ENCODE peak calls at places on chromosomes 2 and 18, in six cellular contexts. X is K562; N is upper lobe of right lung; V is CD8-positive, alpha-beta T cell; P is left ventricle myocardium inferior; A is GM23338. H is an unnamed sample.

GRCh38 chr2:222878877-222879601 is 18.2 kb downstream of the ACSL3 start:
- DNase-seq in X (no peak), V (no peak), A (no peak), N (no peak), P (no peak), H (no peak)

GRCh38 chr18:68738572-68738971 is 23.7 kb upstream of the TMX3 start:
- DNase-seq in X (no peak), A (no peak), V (no peak), P (no peak), N (no peak), H (no peak)

GRCh38 chr2:163753721-163754120 is 17.9 kb upstream of the FIGN start:
- DNase-seq in A (no peak), N (no peak), X (no peak), P (no peak), V (no peak), H (no peak)

GRCh38 chr2:52510432-52510831 is 1257.2 kb upstream of the CHAC2 start:
- DNase-seq in P (no peak), A (no peak), V (no peak), N (no peak), X (no peak), H (no peak)

GRCh38 chr2:19685713-19686112 is 216.1 kb downstream of the TTC32 start:
- DNase-seq in V (no peak), A (no peak), X (no peak), N (no peak), P (no peak), H (no peak)

GRCh38 chr2:235333076-235333475 is 160.8 kb upstream of the AGAP1 start:
- DNase-seq in P (no peak), X (no peak), V (no peak), N (no peak), A (no peak), H (no peak)

GRCh38 chr2:55204536-55204935 is 27.6 kb downstream of the CLHC1 start:
- DNase-seq in N (no peak), X (no peak), A (no peak), V (no peak), P (no peak), H (no peak)

GRCh38 chr2:113891265-113891959 is 1.5 kb downstream of the ACTR3 start:
- DNase-seq in A (no peak), X (no peak), N (no peak), V (no peak), P (no peak), H (no peak)

GRCh38 chr18:21703241-21703820 is 1.2 kb downstream of the ABHD3 start:
- DNase-seq in N (no peak), V (no peak), P (no peak), A (peak; percentile 64), X (peak; percentile 21), H (no peak)

GRCh38 chr18:36485772-36486171 is 188.3 kb downstream of the FHOD3 start:
- DNase-seq in A (no peak), N (no peak), V (no peak), X (no peak), P (no peak), H (no peak)

GRCh38 chr2:165863816-165864221 is 69.8 kb upstream of the GALNT3 start:
- DNase-seq in P (no peak), V (no peak), A (peak; percentile 34), N (no peak), X (no peak), H (no peak)

GRCh38 chr2:85418132-85419008 is at the start of gene SH2D6:
- DNase-seq in N (peak; percentile 93), V (peak; percentile 77), X (peak; percentile 93), A (peak; percentile 94), P (peak; percentile 88), H (peak; percentile 76)

GRCh38 chr2:171266102-171266501 is 105.4 kb upstream of the TLK1 start:
- DNase-seq in X (no peak), P (no peak), A (no peak), N (no peak), V (no peak), H (no peak)

GRCh38 chr18:24459772-24460171 is 665 bp upstream of the HRH4 start:
- DNase-seq in X (no peak), V (no peak), P (no peak), A (no peak), N (no peak), H (no peak)

GRCh38 chr18:76491436-76491800 is 3.6 kb downstream of the ZNF516 start:
- DNase-seq in X (peak; percentile 21), V (peak; percentile 55), P (peak; percentile 81), N (peak; percentile 93), A (peak; percentile 77), H (peak; percentile 61)

GRCh38 chr2:99940963-99941362 is 201.4 kb downstream of the AFF3 start:
- DNase-seq in A (no peak), X (no peak), P (no peak), V (no peak), N (no peak), H (peak; percentile 20)

GRCh38 chr2:3344897-3345296 is 32.7 kb downstream of the EIPR1 start:
- DNase-seq in V (no peak), N (peak; percentile 39), P (no peak), A (no peak), X (no peak), H (no peak)

GRCh38 chr2:8851811-8852560 is 14.6 kb upstream of the KIDINS220 start:
- DNase-seq in P (no peak), A (peak; percentile 32), N (no peak), X (peak; percentile 80), V (no peak), H (no peak)

GRCh38 chr2:20635698-20636584 is 15.0 kb downstream of the HS1BP3 start:
- DNase-seq in X (peak; percentile 86), N (peak; percentile 90), A (peak; percentile 90), P (peak; percentile 85), V (no peak), H (peak; percentile 90)

GRCh38 chr2:109470121-109470921 is 143.4 kb downstream of the SEPTIN10 start:
- DNase-seq in V (no peak), N (no peak), A (no peak), P (peak; percentile 43), X (no peak), H (no peak)

GRCh38 chr2:62724886-62725711 is 19.6 kb downstream of the EHBP1 start:
- DNase-seq in V (no peak), A (peak; percentile 73), X (peak; percentile 22), P (peak; percentile 19), N (no peak), H (no peak)

GRCh38 chr2:62657752-62658151 is 47.8 kb upstream of the EHBP1 start:
- DNase-seq in P (no peak), A (no peak), X (no peak), V (no peak), N (no peak), H (no peak)

GRCh38 chr2:174572556-174572955 is 25.0 kb downstream of the WIPF1 start:
- DNase-seq in A (no peak), V (no peak), P (no peak), X (no peak), N (no peak), H (no peak)

GRCh38 chr18:58349650-58350049 is 279.2 kb downstream of the ALPK2 start:
- DNase-seq in A (no peak), P (no peak), N (no peak), V (no peak), X (no peak), H (no peak)

GRCh38 chr18:37447959-37448916 is 117.4 kb downstream of the CELF4 start:
- DNase-seq in P (no peak), X (no peak), A (no peak), N (no peak), V (no peak), H (no peak)

DNA sequence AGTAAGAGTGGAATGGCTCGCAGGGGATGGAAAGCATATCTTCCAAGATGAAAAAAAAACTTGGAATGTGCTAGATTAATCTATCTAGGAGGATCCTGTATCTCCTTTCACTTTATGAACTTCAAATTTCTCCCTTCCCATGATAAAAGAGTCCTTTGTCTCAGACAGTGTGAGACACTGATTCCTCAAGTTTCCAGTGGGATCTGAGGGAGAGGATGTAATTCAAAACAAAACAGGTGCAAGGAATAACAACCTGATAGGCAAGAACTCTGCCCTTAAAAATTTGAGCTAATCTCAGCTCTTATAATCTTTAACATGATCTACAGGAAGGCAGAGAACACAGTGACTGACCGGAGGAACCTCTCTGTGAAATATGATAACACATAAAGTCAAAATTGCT is 162.0 kb upstream of the ZFP36L2 start:
- DNase-seq in N (no peak), X (no peak), V (no peak), A (no peak), P (no peak), H (no peak)
- H3K4me1 ChIP-seq in N (peaks cover 20% of the 10 kb centered on the region), X (peaks cover 6% of the 10 kb centered on the region), V (no peaks in the 10 kb centered on the region), A (no peaks in the 10 kb centered on the region), P (peaks cover 30% of the 10 kb centered on the region), H (peaks cover 31% of the 10 kb centered on the region)

DNA sequence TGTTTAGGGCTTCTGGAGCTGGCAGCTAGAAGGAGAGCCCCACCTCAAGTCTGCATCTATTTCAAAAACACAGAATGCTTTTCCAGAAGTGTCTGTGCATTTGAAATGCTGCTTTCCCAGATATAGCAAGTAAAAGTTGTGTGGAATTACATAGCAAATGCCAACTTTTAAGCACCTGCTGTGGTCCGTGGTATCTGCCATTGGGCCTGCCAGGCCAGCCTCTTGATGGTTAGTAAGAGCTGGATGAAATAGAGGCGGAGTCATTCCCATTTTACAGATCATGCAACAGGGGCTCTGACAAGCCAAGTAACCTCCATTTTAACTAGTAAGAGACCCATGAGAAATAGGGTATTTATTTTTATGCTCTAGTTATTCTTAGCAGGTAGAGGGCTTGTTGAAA is 61.6 kb downstream of the MGAT5 start:
- DNase-seq in X (no peak), P (no peak), N (no peak), V (no peak), A (no peak), H (no peak)
- H3K4me1 ChIP-seq in X (no peaks in the 10 kb centered on the region), P (peaks cover 88% of the 10 kb centered on the region), N (peaks cover 4% of the 10 kb centered on the region), V (peaks cover 21% of the 10 kb centered on the region), A (peaks cover 13% of the 10 kb centered on the region), H (peaks cover 7% of the 10 kb centered on the region)

GRCh38 chr2:11133238-11133935 is 21.9 kb upstream of the SLC66A3 start:
- DNase-seq in N (no peak), P (no peak), A (peak; percentile 56), V (no peak), X (no peak), H (no peak)

GRCh38 chr2:11134349-11134748 is 20.9 kb upstream of the SLC66A3 start:
- DNase-seq in N (no peak), A (no peak), X (no peak), P (no peak), V (no peak), H (no peak)

GRCh38 chr2:11133936-11134320 is 21.3 kb upstream of the SLC66A3 start:
- DNase-seq in A (no peak), X (no peak), N (no peak), V (no peak), P (no peak), H (no peak)

GRCh38 chr2:11131166-11131920 is 23.9 kb upstream of the SLC66A3 start:
- DNase-seq in N (no peak), X (no peak), P (no peak), V (no peak), A (no peak), H (no peak)

GRCh38 chr2:11132036-11132671 is 23.1 kb upstream of the SLC66A3 start:
- DNase-seq in X (no peak), N (no peak), V (no peak), A (no peak), P (no peak), H (no peak)
- H3K4me1 ChIP-seq in X (peaks cover 16% of the 10 kb centered on the region), N (peaks cover 24% of the 10 kb centered on the region), V (peaks cover 23% of the 10 kb centered on the region), A (peaks cover 9% of the 10 kb centered on the region), P (peaks cover 37% of the 10 kb centered on the region), H (no peaks in the 10 kb centered on the region)

DNA sequence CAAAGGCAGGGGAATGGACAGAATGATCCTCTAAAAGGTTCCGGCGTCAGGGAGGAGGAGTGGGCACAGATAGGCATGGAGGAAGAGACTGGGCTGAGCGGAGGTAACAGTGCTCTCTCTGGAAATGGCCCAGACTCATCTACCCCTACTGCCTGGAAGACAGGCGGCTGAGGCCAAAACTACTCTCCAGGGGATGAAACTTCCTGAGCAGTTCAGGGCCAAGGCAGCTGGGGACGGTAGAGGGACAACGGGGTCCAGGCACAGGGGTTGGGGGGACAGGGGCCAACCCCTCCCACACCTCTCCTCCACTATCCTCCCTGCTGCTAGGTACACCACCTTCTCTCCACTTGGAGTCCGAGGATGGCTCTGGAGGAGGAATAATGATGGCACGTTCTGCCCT is 94.3 kb downstream of the TNS1 start:
- DNase-seq in V (no peak), X (no peak), N (no peak), A (no peak), P (no peak), H (no peak)
- H3K4me1 ChIP-seq in V (no peaks in the 10 kb centered on the region), X (peaks cover 3% of the 10 kb centered on the region), N (peaks cover 93% of the 10 kb centered on the region), A (peaks cover 18% of the 10 kb centered on the region), P (peaks cover 100% of the 10 kb centered on the region), H (peaks cover 88% of the 10 kb centered on the region)